ENCODE peak calls at places on chromosomes 1 and 21, in seven cellular contexts. P is HCT116, I is NB4, V is IMR-90, L is heart left ventricle, C is breast epithelium, A is A549. F is an unnamed sample.

GRCh38 chr1:36420409-36420808 is 22.7 kb upstream of the LSM10 start:
- DNase-seq in P (no peak), I (no peak), V (no peak), L (no peak), C (no peak), A (no peak), F (no peak)

GRCh38 chr1:114535401-114535800 is 24.4 kb upstream of the TRIM33 start:
- DNase-seq in P (no peak), I (no peak), V (no peak), L (no peak), C (no peak), A (no peak), F (no peak)

GRCh38 chr1:231684333-231685244 is 58.0 kb downstream of the DISC1 start:
- DNase-seq in P (no peak), I (no peak), V (peak), L (no peak), C (peak), A (no peak), F (no peak)

GRCh38 chr1:198549863-198550262 is 9.4 kb upstream of the ATP6V1G3 start:
- DNase-seq in P (no peak), I (no peak), V (no peak), L (no peak), C (no peak), A (no peak), F (no peak)

GRCh38 chr1:115312752-115313151 is 25.3 kb downstream of the NGF start:
- DNase-seq in P (no peak), I (no peak), V (no peak), L (no peak), C (no peak), A (no peak), F (no peak)

GRCh38 chr1:244665771-244666217 is 12.9 kb downstream of the DESI2 start:
- DNase-seq in P (no peak), I (peak), V (peak), L (no peak), C (no peak), A (no peak), F (peak)

GRCh38 chr21:14591882-14592281 is 45.8 kb upstream of the SAMSN1 start:
- DNase-seq in P (no peak), I (peak), V (no peak), L (peak), C (no peak), A (no peak), F (no peak)

GRCh38 chr1:221174598-221174997 is 295.4 kb downstream of the HLX start:
- DNase-seq in P (no peak), I (peak), V (no peak), L (peak), C (no peak), A (no peak), F (no peak)

GRCh38 chr1:156276966-156277381 is 5.7 kb downstream of the SMG5 start:
- DNase-seq in P (no peak), I (peak), V (no peak), L (no peak), C (no peak), A (no peak), F (no peak)

GRCh38 chr1:69766431-69766830 is 198.7 kb downstream of the LRRC7 start:
- DNase-seq in P (no peak), I (no peak), V (no peak), L (no peak), C (no peak), A (no peak), F (no peak)

GRCh38 chr1:230124187-230125128 is 57.4 kb downstream of the GALNT2 start:
- DNase-seq in P (no peak), I (peak), V (no peak), L (no peak), C (no peak), A (no peak), F (peak)

GRCh38 chr1:230121950-230122349 is 54.9 kb downstream of the GALNT2 start:
- DNase-seq in P (no peak), I (no peak), V (no peak), L (no peak), C (no peak), A (no peak), F (no peak)

GRCh38 chr1:230122361-230123279 is 55.6 kb downstream of the GALNT2 start:
- DNase-seq in P (no peak), I (no peak), V (no peak), L (no peak), C (no peak), A (no peak), F (no peak)

GRCh38 chr1:230125633-230126528 is 58.8 kb downstream of the GALNT2 start:
- DNase-seq in P (no peak), I (no peak), V (peak), L (no peak), C (no peak), A (peak), F (no peak)

DNA sequence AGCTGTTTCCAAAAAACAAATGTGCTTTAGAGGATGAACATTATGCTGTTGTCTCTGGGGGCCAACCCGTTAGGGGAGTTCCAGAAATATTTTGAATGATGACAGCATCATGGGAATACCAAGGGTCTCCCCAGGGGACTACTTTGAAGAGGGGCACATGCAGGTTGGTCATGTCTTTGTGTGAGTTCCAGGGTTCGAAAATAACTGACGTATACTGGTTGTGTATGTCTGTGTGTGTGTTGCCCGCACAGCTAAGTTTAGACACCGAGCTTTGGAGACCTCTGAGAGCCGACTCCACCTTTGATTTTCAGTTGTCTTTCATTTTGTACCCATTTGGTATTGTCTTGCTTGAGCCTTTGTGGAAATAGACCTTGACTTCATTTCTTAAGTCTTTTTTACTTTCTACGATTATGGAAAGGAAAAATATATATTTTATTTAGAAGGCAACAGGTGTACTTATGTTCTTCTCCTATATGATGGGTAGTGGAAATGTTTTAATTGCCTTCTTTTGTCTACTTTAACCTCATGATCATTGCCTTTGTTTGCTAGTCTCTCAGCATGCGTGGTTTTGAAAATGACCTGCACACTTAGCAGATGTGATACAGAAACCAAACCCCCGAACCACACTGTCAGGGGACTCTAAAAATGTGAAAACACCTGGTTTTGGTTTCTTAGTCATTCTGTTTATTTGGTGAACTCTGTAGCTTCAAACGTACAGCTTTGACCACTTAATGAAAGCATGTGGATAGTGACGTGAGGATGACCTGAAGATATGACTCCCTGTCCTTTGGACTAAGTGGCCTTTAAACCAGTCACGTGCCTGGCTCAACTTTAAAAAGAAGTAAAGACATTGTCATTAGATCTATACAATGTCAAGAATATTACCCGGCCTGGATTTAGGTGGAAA is 56.5 kb downstream of the GALNT2 start:
- DNase-seq in P (no peak), I (no peak), V (peak), L (no peak), C (no peak), A (no peak), F (no peak)
- TF ChIP-seq POLR2A in P (no peak), I (no peak), V (no peak), L (no peak), C (no peak), A (no peak), F (no peak)

GRCh38 chr1:26290061-26290415 is 10.2 kb downstream of the SH3BGRL3 start:
- DNase-seq in P (no peak), I (peak), V (no peak), L (no peak), C (no peak), A (no peak), F (no peak)

GRCh38 chr1:26291433-26291832 is 11.5 kb downstream of the SH3BGRL3 start:
- DNase-seq in P (no peak), I (no peak), V (no peak), L (no peak), C (no peak), A (no peak), F (no peak)

GRCh38 chr1:26288311-26288941 is 8.5 kb downstream of the SH3BGRL3 start:
- DNase-seq in P (no peak), I (peak), V (peak), L (no peak), C (no peak), A (no peak), F (peak)

GRCh38 chr1:26290416-26291261 is 10.8 kb downstream of the SH3BGRL3 start:
- DNase-seq in P (no peak), I (peak), V (no peak), L (no peak), C (no peak), A (no peak), F (no peak)

GRCh38 chr1:26289158-26290059 is 9.5 kb downstream of the SH3BGRL3 start:
- DNase-seq in P (no peak), I (peak), V (no peak), L (peak), C (no peak), A (no peak), F (peak)
- TF ChIP-seq POLR2A in P (no peak), I (no peak), V (no peak), L (no peak), C (no peak), A (no peak), F (no peak)

DNA sequence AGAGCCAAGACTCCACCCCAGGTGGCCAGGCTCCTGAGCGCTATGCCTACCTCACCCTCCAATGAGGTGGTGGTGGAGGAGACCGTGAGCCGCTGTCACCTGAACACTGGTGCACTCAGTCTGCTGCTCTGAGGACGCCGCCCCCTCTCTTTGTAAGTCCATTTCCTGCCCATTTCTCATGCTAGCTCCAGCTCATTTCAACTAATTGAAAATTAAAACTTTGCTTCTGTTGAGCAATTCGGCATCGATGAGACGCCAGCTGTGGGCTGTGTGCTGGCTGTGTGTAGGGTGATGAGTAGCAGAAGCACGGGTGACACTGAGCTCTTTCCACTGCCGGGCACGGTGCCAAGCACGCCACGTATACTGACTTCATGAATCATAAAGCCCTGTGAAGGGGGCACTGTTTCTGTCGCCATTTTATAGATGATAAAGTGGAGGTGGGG is 11.2 kb downstream of the TNFRSF1B start:
- DNase-seq in P (peak), I (peak), V (peak), L (peak), C (no peak), A (no peak), F (no peak)
- TF ChIP-seq POLR2A in P (no peak), I (no peak), V (no peak), L (no peak), C (no peak), A (no peak), F (no peak)

GRCh38 chr1:225919906-225920305 is 4.1 kb downstream of the PYCR2 start:
- DNase-seq in P (no peak), I (no peak), V (peak), L (peak), C (peak), A (no peak), F (no peak)

GRCh38 chr1:225926551-225927113 is 2.6 kb upstream of the PYCR2 start:
- DNase-seq in P (no peak), I (peak), V (peak), L (no peak), C (no peak), A (no peak), F (peak)

GRCh38 chr1:225921734-225922709 is 2.0 kb downstream of the PYCR2 start:
- DNase-seq in P (no peak), I (no peak), V (no peak), L (no peak), C (peak), A (no peak), F (no peak)

GRCh38 chr1:225923381-225923691 is 714 bp downstream of the PYCR2 start:
- DNase-seq in P (no peak), I (no peak), V (no peak), L (no peak), C (no peak), A (no peak), F (no peak)

GRCh38 chr1:225923692-225924555 is at the start of gene PYCR2:
- DNase-seq in P (peak), I (peak), V (peak), L (peak), C (peak), A (peak), F (peak)
- TF ChIP-seq POLR2A in P (peak), I (peak), V (peak), L (no peak), C (peak), A (peak), F (peak)

GRCh38 chr1:246506785-246507639 is at the start of gene SMYD3:
- DNase-seq in P (peak), I (peak), V (peak), L (peak), C (no peak), A (peak), F (peak)
- TF ChIP-seq POLR2A in P (no peak), I (peak), V (no peak), L (no peak), C (no peak), A (peak), F (peak)

GRCh38 chr1:207049974-207050391 is 1.0 kb downstream of the YOD1 start:
- DNase-seq in P (no peak), I (peak), V (peak), L (no peak), C (peak), A (peak), F (peak)

GRCh38 chr1:207052736-207053545 is at the start of gene PFKFB2:
- DNase-seq in P (peak), I (peak), V (peak), L (peak), C (peak), A (peak), F (peak)

GRCh38 chr1:207050428-207050767 is 610 bp downstream of the YOD1 start:
- DNase-seq in P (no peak), I (no peak), V (no peak), L (no peak), C (peak), A (no peak), F (no peak)

GRCh38 chr1:207050768-207051614 is at the start of gene YOD1:
- DNase-seq in P (peak), I (peak), V (peak), L (peak), C (peak), A (peak), F (peak)

GRCh38 chr1:207051615-207051943 is 571 bp upstream of the YOD1 start:
- DNase-seq in P (no peak), I (no peak), V (no peak), L (no peak), C (no peak), A (no peak), F (no peak)
- TF ChIP-seq POLR2A in P (no peak), I (no peak), V (no peak), L (no peak), C (no peak), A (no peak), F (no peak)

GRCh38 chr1:205630651-205631009 is 1.2 kb downstream of the ELK4 start:
- DNase-seq in P (no peak), I (peak), V (no peak), L (no peak), C (no peak), A (no peak), F (no peak)

GRCh38 chr1:205631727-205632373 is at the start of gene ELK4:
- DNase-seq in P (peak), I (peak), V (peak), L (peak), C (peak), A (peak), F (peak)

GRCh38 chr1:205632374-205633169 is 761 bp upstream of the ELK4 start:
- DNase-seq in P (peak), I (no peak), V (no peak), L (no peak), C (no peak), A (no peak), F (no peak)

GRCh38 chr1:205630241-205630640 is 1.6 kb downstream of the ELK4 start:
- DNase-seq in P (no peak), I (no peak), V (peak), L (no peak), C (no peak), A (no peak), F (peak)

GRCh38 chr1:205631010-205631726 is 643 bp downstream of the ELK4 start:
- DNase-seq in P (peak), I (peak), V (peak), L (peak), C (peak), A (peak), F (peak)
- TF ChIP-seq POLR2A in P (peak), I (no peak), V (peak), L (no peak), C (no peak), A (peak), F (no peak)

DNA sequence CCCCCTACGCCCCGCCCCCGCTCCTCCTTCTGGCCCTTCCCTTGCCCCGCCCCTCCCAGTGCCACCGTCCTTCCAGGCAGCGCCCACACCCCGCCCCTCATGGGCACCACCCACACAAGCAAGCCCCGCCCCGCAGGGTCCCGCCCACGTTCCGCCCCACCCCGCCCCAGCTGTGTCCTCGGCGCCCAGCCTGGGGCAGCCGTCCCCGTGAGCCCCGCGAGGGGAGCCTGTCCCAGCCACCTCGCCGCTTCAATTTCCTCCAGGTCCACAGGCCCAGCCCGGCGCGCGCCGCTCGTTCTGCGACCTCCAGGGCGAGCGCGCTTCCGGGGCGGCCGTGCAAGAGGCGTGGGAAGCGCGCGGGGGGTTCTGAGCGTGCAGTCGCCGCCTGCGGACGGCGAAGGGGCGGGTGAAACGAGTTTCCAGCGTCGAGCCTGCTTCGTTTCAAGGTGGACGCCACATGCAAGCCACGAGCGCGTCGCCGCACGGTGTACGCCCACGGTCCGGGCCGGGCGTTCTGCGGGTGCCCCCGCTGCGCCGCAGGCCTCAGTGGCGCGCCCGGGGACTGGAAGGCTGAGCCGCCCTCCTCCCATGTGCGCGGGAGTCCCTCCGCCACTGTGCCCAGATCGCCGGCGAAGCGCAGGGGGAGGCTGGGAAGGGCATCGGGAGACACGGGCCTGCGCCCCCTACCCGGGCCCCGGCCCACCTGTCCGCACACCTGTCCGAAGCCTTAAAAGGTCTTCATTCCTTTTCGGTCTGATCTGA is 10.8 kb upstream of the FAAP20 start:
- DNase-seq in P (peak), I (peak), V (peak), L (peak), C (peak), A (peak), F (peak)
- TF ChIP-seq POLR2A in P (no peak), I (no peak), V (no peak), L (no peak), C (no peak), A (peak), F (peak)

F was measured in erythroblast.